ENCODE peak calls at places on chromosomes 12 and 14, in seven cellular contexts. One of them, this sample, is unnamed. For H3K27me3, the result is how much of the 10 kb centered on the place peaks cover.

GRCh38 chr12:106885026-106885425 is 70.7 kb upstream of the TMEM263 start:
- DNase-seq in uterus: no peak
- DNase-seq in psoas muscle: no peak
- DNase-seq in tibial artery: no peak
- DNase-seq in right cardiac atrium: no peak
- DNase-seq in body of pancreas: no peak
- DNase-seq in pancreas: no peak
- DNase-seq in this sample: no peak

GRCh38 chr12:111748195-111748803 is 18.4 kb upstream of the ALDH2 start:
- DNase-seq in uterus: no peak
- DNase-seq in pancreas: no peak
- DNase-seq in tibial artery: no peak
- DNase-seq in body of pancreas: no peak
- DNase-seq in psoas muscle: peak
- DNase-seq in right cardiac atrium: no peak
- DNase-seq in this sample: no peak

GRCh38 chr14:64117671-64118402 is 176.3 kb downstream of the ESR2 start:
- DNase-seq in psoas muscle: peak
- DNase-seq in right cardiac atrium: peak
- DNase-seq in pancreas: peak
- DNase-seq in body of pancreas: peak
- DNase-seq in uterus: no peak
- DNase-seq in tibial artery: peak
- DNase-seq in this sample: no peak

GRCh38 chr14:56855891-56856461 is 45.7 kb upstream of the OTX2 start:
- DNase-seq in tibial artery: no peak
- DNase-seq in psoas muscle: no peak
- DNase-seq in right cardiac atrium: no peak
- DNase-seq in body of pancreas: peak
- DNase-seq in uterus: no peak
- DNase-seq in pancreas: no peak
- DNase-seq in this sample: no peak

GRCh38 chr14:78586681-78587080 is 416.5 kb downstream of the NRXN3 start:
- DNase-seq in body of pancreas: no peak
- DNase-seq in psoas muscle: no peak
- DNase-seq in uterus: no peak
- DNase-seq in pancreas: no peak
- DNase-seq in tibial artery: no peak
- DNase-seq in right cardiac atrium: no peak
- DNase-seq in this sample: no peak

GRCh38 chr14:71206766-71207371 is 299.6 kb downstream of the PCNX1 start:
- DNase-seq in psoas muscle: no peak
- DNase-seq in tibial artery: peak
- DNase-seq in pancreas: peak
- DNase-seq in uterus: peak
- DNase-seq in body of pancreas: peak
- DNase-seq in right cardiac atrium: peak
- DNase-seq in this sample: peak

GRCh38 chr12:24066865-24067264 is 117.4 kb upstream of the SOX5 start:
- DNase-seq in uterus: no peak
- DNase-seq in psoas muscle: no peak
- DNase-seq in pancreas: no peak
- DNase-seq in right cardiac atrium: no peak
- DNase-seq in tibial artery: peak
- DNase-seq in body of pancreas: no peak
- DNase-seq in this sample: no peak

GRCh38 chr12:121786441-121786825 is 7.1 kb downstream of the RHOF start:
- DNase-seq in tibial artery: no peak
- DNase-seq in right cardiac atrium: peak
- DNase-seq in psoas muscle: peak
- DNase-seq in uterus: no peak
- DNase-seq in body of pancreas: peak
- DNase-seq in pancreas: peak
- DNase-seq in this sample: peak

GRCh38 chr12:92551853-92552397 is 150.9 kb upstream of the PLEKHG7 start:
- DNase-seq in right cardiac atrium: no peak
- DNase-seq in uterus: no peak
- DNase-seq in pancreas: no peak
- DNase-seq in psoas muscle: no peak
- DNase-seq in body of pancreas: no peak
- DNase-seq in tibial artery: no peak
- DNase-seq in this sample: peak

GRCh38 chr12:65935906-65936528 is 111.7 kb downstream of the HMGA2 start:
- DNase-seq in right cardiac atrium: no peak
- DNase-seq in body of pancreas: no peak
- DNase-seq in uterus: no peak
- DNase-seq in psoas muscle: no peak
- DNase-seq in tibial artery: no peak
- DNase-seq in pancreas: no peak
- DNase-seq in this sample: no peak

GRCh38 chr14:66234411-66234810 is 251.8 kb upstream of the CCDC196 start:
- DNase-seq in psoas muscle: no peak
- DNase-seq in uterus: no peak
- DNase-seq in body of pancreas: no peak
- DNase-seq in pancreas: no peak
- DNase-seq in right cardiac atrium: no peak
- DNase-seq in tibial artery: no peak
- DNase-seq in this sample: no peak

GRCh38 chr14:78327426-78328210 is 157.4 kb downstream of the NRXN3 start:
- DNase-seq in psoas muscle: no peak
- DNase-seq in uterus: no peak
- DNase-seq in tibial artery: no peak
- DNase-seq in pancreas: no peak
- DNase-seq in right cardiac atrium: no peak
- DNase-seq in body of pancreas: no peak
- DNase-seq in this sample: no peak

GRCh38 chr14:45716506-45716905 is 463.5 kb upstream of the MIS18BP1 start:
- DNase-seq in tibial artery: no peak
- DNase-seq in psoas muscle: no peak
- DNase-seq in body of pancreas: no peak
- DNase-seq in pancreas: no peak
- DNase-seq in uterus: no peak
- DNase-seq in right cardiac atrium: no peak
- DNase-seq in this sample: no peak

GRCh38 chr12:1882850-1883470 is 35.5 kb downstream of the CACNA2D4 start:
- DNase-seq in body of pancreas: no peak
- DNase-seq in right cardiac atrium: no peak
- DNase-seq in pancreas: no peak
- DNase-seq in psoas muscle: no peak
- DNase-seq in uterus: no peak
- DNase-seq in tibial artery: peak
- DNase-seq in this sample: no peak

GRCh38 chr14:83467811-83468210 is 1934.2 kb upstream of the SEL1L start:
- DNase-seq in psoas muscle: no peak
- DNase-seq in tibial artery: no peak
- DNase-seq in pancreas: no peak
- DNase-seq in uterus: no peak
- DNase-seq in right cardiac atrium: no peak
- DNase-seq in body of pancreas: no peak
- DNase-seq in this sample: no peak
- H3K27me3 ChIP-seq in psoas muscle: under half
- H3K27me3 ChIP-seq in tibial artery: under half
- H3K27me3 ChIP-seq in pancreas: under half
- H3K27me3 ChIP-seq in uterus: under half
- H3K27me3 ChIP-seq in right cardiac atrium: under half
- H3K27me3 ChIP-seq in body of pancreas: under half
- H3K27me3 ChIP-seq in this sample: under half

DNA sequence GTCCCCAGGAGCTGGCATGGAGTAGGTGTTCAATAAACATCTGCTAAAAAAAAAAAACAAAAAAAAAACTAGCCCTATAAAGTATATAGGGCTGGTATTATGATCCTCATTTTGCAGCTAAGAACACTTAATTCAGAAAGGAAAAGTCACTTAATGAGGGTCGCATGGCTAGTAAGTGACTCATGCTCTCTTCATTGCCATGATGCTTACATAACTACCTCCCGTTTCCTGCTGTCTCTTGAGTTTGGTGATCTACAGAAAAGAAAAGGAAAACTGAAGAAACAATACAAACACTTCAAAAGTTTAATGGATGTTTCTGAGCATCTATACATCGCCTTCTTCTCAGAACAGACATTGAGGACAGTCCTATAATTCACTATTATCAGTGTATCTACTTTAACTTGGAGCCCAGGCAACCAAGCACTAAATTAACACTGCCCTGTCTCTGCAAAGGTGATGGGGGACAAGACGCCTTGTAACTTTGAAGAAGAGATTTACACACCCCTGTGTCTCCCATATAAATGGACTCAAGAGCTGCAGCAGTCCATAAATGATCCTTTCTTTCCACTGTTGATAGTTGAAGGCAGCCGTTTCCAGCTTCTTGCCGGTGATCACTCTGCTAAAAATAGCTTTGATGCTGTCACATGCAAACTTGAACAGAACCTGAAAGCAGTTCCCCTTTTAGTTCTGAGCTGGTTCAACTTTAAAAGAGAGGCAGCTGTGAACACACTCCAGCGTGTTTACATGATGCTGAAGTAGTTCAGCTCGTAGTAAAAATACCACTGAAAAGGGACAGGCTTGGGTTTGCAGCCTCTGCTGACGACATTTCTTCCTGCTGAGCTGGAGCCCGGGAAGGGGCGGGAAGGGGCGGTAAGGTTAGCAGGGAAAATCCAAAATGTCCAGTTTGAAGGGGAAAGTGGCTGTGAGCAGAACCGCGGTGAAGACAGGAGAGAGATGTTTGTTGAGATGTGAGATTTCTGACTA is 113.3 kb downstream of the FOXN3 start:
- DNase-seq in uterus: peak
- DNase-seq in psoas muscle: peak
- DNase-seq in pancreas: no peak
- DNase-seq in body of pancreas: peak
- DNase-seq in tibial artery: peak
- DNase-seq in right cardiac atrium: peak
- DNase-seq in this sample: no peak
- H3K4me3 ChIP-seq in uterus: peak
- H3K4me3 ChIP-seq in psoas muscle: peak
- H3K4me3 ChIP-seq in pancreas: no peak
- H3K4me3 ChIP-seq in body of pancreas: no peak
- H3K4me3 ChIP-seq in tibial artery: peak
- H3K4me3 ChIP-seq in right cardiac atrium: no peak
- H3K4me3 ChIP-seq in this sample: no peak

DNA sequence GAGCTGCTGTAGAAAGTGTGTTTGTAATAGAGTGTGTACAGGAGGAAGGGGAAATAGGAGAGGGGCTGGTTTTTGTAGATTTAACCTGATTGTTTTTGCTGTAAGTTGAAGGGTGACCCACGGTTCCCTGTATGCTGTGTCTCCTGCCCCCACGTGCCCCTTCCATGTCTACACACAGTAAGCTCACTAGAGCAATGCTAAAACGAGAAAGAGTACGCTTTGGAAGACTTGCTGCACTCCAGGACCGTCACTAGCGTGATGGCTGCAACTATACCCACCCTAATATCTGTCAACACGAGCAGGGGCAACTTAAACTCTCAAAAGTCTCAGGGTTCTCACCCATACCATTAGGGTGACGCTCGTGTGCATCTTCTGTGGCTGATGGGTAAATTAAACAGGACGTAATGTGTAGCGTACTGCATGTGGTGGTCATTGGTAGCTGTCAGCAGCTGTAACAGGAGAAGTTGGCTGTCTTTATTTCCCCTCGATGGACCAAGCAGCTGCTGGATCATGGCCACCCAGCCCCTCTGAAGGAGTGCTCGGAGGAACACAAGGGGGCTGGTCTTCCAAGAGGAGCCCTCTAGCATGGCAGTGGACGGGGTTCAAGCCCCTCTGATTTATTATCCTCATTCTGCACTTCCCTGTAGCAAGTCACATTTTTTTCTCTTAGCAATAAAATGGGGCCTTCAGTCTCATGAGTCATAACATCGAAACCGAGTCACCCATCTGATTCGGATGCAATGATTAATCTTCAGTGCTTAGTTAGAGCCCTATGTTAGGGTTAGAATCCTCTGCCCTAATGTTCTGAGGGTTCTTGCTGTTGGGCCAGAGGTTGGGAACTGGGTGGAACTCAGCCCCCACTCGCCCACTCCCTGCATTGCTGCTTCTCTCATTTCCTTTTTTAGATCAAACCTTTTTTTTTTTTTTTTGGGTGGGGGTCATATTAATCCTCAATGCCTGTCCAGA is 14.0 kb downstream of the CCND2 start:
- DNase-seq in right cardiac atrium: no peak
- DNase-seq in pancreas: no peak
- DNase-seq in body of pancreas: no peak
- DNase-seq in tibial artery: no peak
- DNase-seq in psoas muscle: no peak
- DNase-seq in uterus: no peak
- DNase-seq in this sample: no peak
- H3K27me3 ChIP-seq in right cardiac atrium: under half
- H3K27me3 ChIP-seq in pancreas: under half
- H3K27me3 ChIP-seq in body of pancreas: under half
- H3K27me3 ChIP-seq in tibial artery: under half
- H3K27me3 ChIP-seq in psoas muscle: under half
- H3K27me3 ChIP-seq in uterus: under half
- H3K27me3 ChIP-seq in this sample: half or more

GRCh38 chr14:59482120-59482434 is 2.1 kb downstream of the L3HYPDH start:
- DNase-seq in tibial artery: no peak
- DNase-seq in right cardiac atrium: peak
- DNase-seq in pancreas: no peak
- DNase-seq in body of pancreas: no peak
- DNase-seq in psoas muscle: no peak
- DNase-seq in uterus: no peak
- DNase-seq in this sample: no peak

GRCh38 chr14:59483819-59484610 is at the start of the genes JKAMP and L3HYPDH:
- DNase-seq in psoas muscle: peak
- DNase-seq in body of pancreas: peak
- DNase-seq in right cardiac atrium: peak
- DNase-seq in tibial artery: peak
- DNase-seq in uterus: peak
- DNase-seq in pancreas: peak
- DNase-seq in this sample: peak

GRCh38 chr14:59483360-59483759 is 848 bp downstream of the L3HYPDH start:
- DNase-seq in pancreas: no peak
- DNase-seq in uterus: no peak
- DNase-seq in psoas muscle: no peak
- DNase-seq in tibial artery: peak
- DNase-seq in body of pancreas: peak
- DNase-seq in right cardiac atrium: no peak
- DNase-seq in this sample: no peak

GRCh38 chr14:59482471-59483331 is 1.5 kb downstream of the L3HYPDH start:
- DNase-seq in psoas muscle: no peak
- DNase-seq in tibial artery: no peak
- DNase-seq in pancreas: no peak
- DNase-seq in uterus: peak
- DNase-seq in body of pancreas: peak
- DNase-seq in right cardiac atrium: peak
- DNase-seq in this sample: peak

DNA sequence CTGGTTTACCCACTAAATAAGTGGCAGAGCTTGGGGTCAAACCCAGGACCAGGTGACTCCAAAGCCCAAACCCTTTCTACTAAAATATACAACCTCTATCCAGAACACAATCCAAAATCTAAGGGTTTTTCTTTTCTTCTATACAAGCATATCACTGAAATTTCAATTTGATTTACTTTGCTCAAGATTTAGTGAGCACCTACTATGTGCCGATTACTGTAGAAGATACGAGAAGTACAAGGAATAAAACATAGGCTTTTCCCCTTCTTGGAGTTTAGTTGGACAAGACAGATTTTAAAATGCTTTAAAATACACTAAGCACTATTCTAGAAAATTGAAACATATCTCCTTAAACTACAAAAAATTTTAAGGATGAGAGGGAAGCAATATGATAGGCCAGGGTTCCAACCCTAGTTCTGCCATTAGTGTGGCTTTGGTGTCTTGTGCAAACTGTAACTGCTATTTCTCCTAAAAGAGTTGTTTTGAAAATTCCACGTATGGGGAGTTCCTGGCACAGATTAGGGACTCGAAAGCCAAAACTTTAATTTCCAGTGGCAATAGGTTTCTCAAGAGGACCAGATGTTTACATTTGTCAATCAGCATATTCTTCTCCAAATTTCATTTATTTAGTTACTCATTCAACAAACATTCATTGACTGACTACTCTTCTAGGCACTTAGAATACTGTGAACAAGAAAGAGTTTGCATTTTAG is 2.6 kb downstream of the L3HYPDH start:
- DNase-seq in right cardiac atrium: no peak
- DNase-seq in uterus: no peak
- DNase-seq in tibial artery: no peak
- DNase-seq in psoas muscle: no peak
- DNase-seq in pancreas: no peak
- DNase-seq in body of pancreas: no peak
- DNase-seq in this sample: peak
- H3K4me3 ChIP-seq in right cardiac atrium: no peak
- H3K4me3 ChIP-seq in uterus: peak
- H3K4me3 ChIP-seq in tibial artery: peak
- H3K4me3 ChIP-seq in psoas muscle: peak
- H3K4me3 ChIP-seq in pancreas: no peak
- H3K4me3 ChIP-seq in body of pancreas: no peak
- H3K4me3 ChIP-seq in this sample: peak

This sample was measured in PC-9.